ENCODE peak calls at places on chromosomes 13 and 19, in nine cellular contexts. One of them, this sample, is unnamed.
A peak's percentile ranks its signal among the peaks of the same experiment; 100 is the strongest.

GRCh38 chr19:41808663-41809566 is 12.5 kb downstream of the CEACAM3 start:
- DNase-seq in Caco-2: no peak
- DNase-seq in heart right ventricle: peak; percentile 11
- DNase-seq in SK-N-SH: no peak
- DNase-seq in epithelial cell of esophagus: no peak
- DNase-seq in ovary: no peak
- DNase-seq in suprapubic skin: peak; percentile 47
- DNase-seq in astrocyte of the spinal cord: no peak
- DNase-seq in astrocyte: no peak
- DNase-seq in this sample: no peak

GRCh38 chr13:75763511-75763910 is 127.4 kb downstream of the LMO7 start:
- DNase-seq in ovary: no peak
- DNase-seq in suprapubic skin: no peak
- DNase-seq in Caco-2: no peak
- DNase-seq in SK-N-SH: no peak
- DNase-seq in epithelial cell of esophagus: peak; percentile 35
- DNase-seq in astrocyte of the spinal cord: no peak
- DNase-seq in heart right ventricle: no peak
- DNase-seq in astrocyte: no peak
- DNase-seq in this sample: no peak

GRCh38 chr19:16382775-16383543 is 58.3 kb downstream of the KLF2 start:
- DNase-seq in ovary: peak; percentile 88
- DNase-seq in suprapubic skin: peak; percentile 93
- DNase-seq in epithelial cell of esophagus: peak; percentile 76
- DNase-seq in Caco-2: peak; percentile 75
- DNase-seq in astrocyte: peak; percentile 57
- DNase-seq in heart right ventricle: peak; percentile 94
- DNase-seq in SK-N-SH: peak; percentile 78
- DNase-seq in astrocyte of the spinal cord: peak; percentile 86
- DNase-seq in this sample: peak; percentile 83

GRCh38 chr19:44809856-44810554 is 1.1 kb downstream of the BCAM start:
- DNase-seq in epithelial cell of esophagus: peak; percentile 33
- DNase-seq in ovary: no peak
- DNase-seq in astrocyte: no peak
- DNase-seq in SK-N-SH: no peak
- DNase-seq in Caco-2: no peak
- DNase-seq in suprapubic skin: no peak
- DNase-seq in heart right ventricle: no peak
- DNase-seq in astrocyte of the spinal cord: no peak
- DNase-seq in this sample: no peak

GRCh38 chr19:43798546-43799409 is 3.5 kb downstream of the LYPD5 start:
- DNase-seq in astrocyte: no peak
- DNase-seq in SK-N-SH: peak; percentile 65
- DNase-seq in ovary: no peak
- DNase-seq in Caco-2: peak; percentile 74
- DNase-seq in epithelial cell of esophagus: peak; percentile 90
- DNase-seq in suprapubic skin: no peak
- DNase-seq in astrocyte of the spinal cord: no peak
- DNase-seq in heart right ventricle: no peak
- DNase-seq in this sample: peak; percentile 92

GRCh38 chr13:27997904-27998522 is 9.5 kb upstream of the URAD start:
- DNase-seq in SK-N-SH: no peak
- DNase-seq in heart right ventricle: peak; percentile 67
- DNase-seq in Caco-2: peak; percentile 80
- DNase-seq in epithelial cell of esophagus: peak; percentile 56
- DNase-seq in astrocyte of the spinal cord: peak; percentile 29
- DNase-seq in astrocyte: no peak
- DNase-seq in suprapubic skin: no peak
- DNase-seq in ovary: no peak
- DNase-seq in this sample: peak; percentile 60

GRCh38 chr13:33730147-33730546 is 87.8 kb upstream of the RFC3 start:
- DNase-seq in Caco-2: no peak
- DNase-seq in SK-N-SH: no peak
- DNase-seq in epithelial cell of esophagus: no peak
- DNase-seq in ovary: no peak
- DNase-seq in heart right ventricle: no peak
- DNase-seq in suprapubic skin: no peak
- DNase-seq in astrocyte: no peak
- DNase-seq in astrocyte of the spinal cord: no peak
- DNase-seq in this sample: no peak

GRCh38 chr13:107716741-107717140 is 498.6 kb downstream of the LIG4 start:
- DNase-seq in astrocyte of the spinal cord: no peak
- DNase-seq in SK-N-SH: no peak
- DNase-seq in suprapubic skin: no peak
- DNase-seq in ovary: no peak
- DNase-seq in astrocyte: no peak
- DNase-seq in epithelial cell of esophagus: no peak
- DNase-seq in heart right ventricle: no peak
- DNase-seq in Caco-2: no peak
- DNase-seq in this sample: no peak

GRCh38 chr19:35211545-35212230 is 16.9 kb downstream of the FAM187B start:
- DNase-seq in epithelial cell of esophagus: no peak
- DNase-seq in ovary: no peak
- DNase-seq in suprapubic skin: peak; percentile 78
- DNase-seq in Caco-2: no peak
- DNase-seq in astrocyte: no peak
- DNase-seq in astrocyte of the spinal cord: no peak
- DNase-seq in heart right ventricle: peak; percentile 50
- DNase-seq in SK-N-SH: no peak
- DNase-seq in this sample: peak; percentile 77

GRCh38 chr13:25971499-25972145 is 80.2 kb downstream of the SHISA2 start:
- DNase-seq in heart right ventricle: no peak
- DNase-seq in suprapubic skin: no peak
- DNase-seq in astrocyte of the spinal cord: no peak
- DNase-seq in Caco-2: peak; percentile 13
- DNase-seq in epithelial cell of esophagus: no peak
- DNase-seq in astrocyte: no peak
- DNase-seq in ovary: no peak
- DNase-seq in SK-N-SH: no peak
- DNase-seq in this sample: peak; percentile 63

GRCh38 chr19:47419789-47420188 is 462 bp upstream of the MEIS3 start:
- DNase-seq in suprapubic skin: no peak
- DNase-seq in ovary: no peak
- DNase-seq in epithelial cell of esophagus: no peak
- DNase-seq in Caco-2: no peak
- DNase-seq in SK-N-SH: no peak
- DNase-seq in heart right ventricle: no peak
- DNase-seq in astrocyte: no peak
- DNase-seq in astrocyte of the spinal cord: no peak
- DNase-seq in this sample: no peak

GRCh38 chr19:15727724-15728123 is at the start of gene OR10H2:
- DNase-seq in astrocyte: no peak
- DNase-seq in heart right ventricle: no peak
- DNase-seq in ovary: no peak
- DNase-seq in astrocyte of the spinal cord: no peak
- DNase-seq in SK-N-SH: no peak
- DNase-seq in suprapubic skin: no peak
- DNase-seq in Caco-2: no peak
- DNase-seq in epithelial cell of esophagus: no peak
- DNase-seq in this sample: no peak

DNA sequence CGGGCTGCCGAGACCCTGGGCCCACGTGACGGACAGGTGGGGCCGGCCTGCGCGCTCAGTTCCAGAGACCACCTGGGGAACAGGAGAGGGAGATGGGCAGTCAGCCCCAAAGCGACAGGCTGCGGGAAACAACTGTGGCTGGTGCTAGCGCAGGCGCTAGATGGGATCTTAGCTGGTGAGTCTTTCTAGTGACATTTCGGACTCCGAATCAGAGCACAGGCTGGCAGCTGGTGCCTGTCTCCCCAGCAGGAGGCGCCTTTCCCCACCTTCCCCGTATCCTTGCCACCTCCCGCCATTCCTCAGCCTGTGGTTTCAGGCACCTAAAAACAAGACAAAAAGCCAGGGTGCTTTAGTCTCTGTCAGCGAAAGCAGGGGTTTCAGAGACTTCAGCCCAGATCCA is 19.4 kb upstream of the RANBP3 start:
- DNase-seq in ovary: no peak
- DNase-seq in heart right ventricle: no peak
- DNase-seq in Caco-2: no peak
- DNase-seq in suprapubic skin: no peak
- DNase-seq in astrocyte: no peak
- DNase-seq in astrocyte of the spinal cord: no peak
- DNase-seq in epithelial cell of esophagus: no peak
- DNase-seq in SK-N-SH: no peak
- DNase-seq in this sample: no peak
- TF ChIP-seq CTCF in ovary: no peak
- TF ChIP-seq CTCF in heart right ventricle: no peak
- TF ChIP-seq CTCF in Caco-2: no peak
- TF ChIP-seq CTCF in suprapubic skin: no peak
- TF ChIP-seq CTCF in astrocyte: peak; percentile 3
- TF ChIP-seq CTCF in astrocyte of the spinal cord: peak; percentile 36
- TF ChIP-seq CTCF in epithelial cell of esophagus: no peak
- TF ChIP-seq CTCF in SK-N-SH: peak; percentile 28
- TF ChIP-seq CTCF in this sample: no peak

DNA sequence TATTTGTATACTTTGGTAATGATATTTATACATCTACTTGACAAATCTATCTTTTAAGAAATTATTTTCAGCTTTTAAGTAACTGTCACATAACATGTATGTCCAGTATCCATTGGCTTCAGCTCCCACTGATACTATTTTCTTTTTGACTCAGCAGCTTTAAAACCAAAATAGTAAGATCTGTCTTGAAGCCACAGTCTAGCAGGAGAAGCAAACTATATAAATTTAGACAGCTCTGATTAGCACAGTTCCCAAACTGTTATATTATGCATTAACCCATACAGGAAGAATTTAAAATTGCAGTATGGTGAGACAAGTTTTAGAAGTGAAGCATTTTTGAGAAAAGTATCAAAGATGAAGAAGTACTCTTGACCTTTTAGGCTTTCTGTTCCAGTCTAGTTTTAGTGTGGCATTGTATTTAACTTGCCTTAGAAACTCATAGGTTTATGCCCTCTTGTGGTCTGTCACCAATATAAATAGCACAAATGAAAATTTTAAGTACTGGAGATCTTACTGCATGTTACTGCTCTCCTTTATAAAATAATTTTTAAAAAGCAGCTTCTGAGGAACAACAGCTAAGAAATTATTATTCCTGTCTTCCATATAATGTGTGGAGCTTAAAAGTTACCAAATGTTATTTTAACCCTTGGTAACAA is 24.7 kb downstream of the URI1 start:
- DNase-seq in epithelial cell of esophagus: peak; percentile 27
- DNase-seq in astrocyte: peak; percentile 6
- DNase-seq in ovary: no peak
- DNase-seq in heart right ventricle: no peak
- DNase-seq in suprapubic skin: no peak
- DNase-seq in Caco-2: no peak
- DNase-seq in SK-N-SH: no peak
- DNase-seq in astrocyte of the spinal cord: peak; percentile 47
- DNase-seq in this sample: no peak
- TF ChIP-seq CTCF in epithelial cell of esophagus: peak; percentile 12
- TF ChIP-seq CTCF in astrocyte: peak; percentile 7
- TF ChIP-seq CTCF in ovary: no peak
- TF ChIP-seq CTCF in heart right ventricle: no peak
- TF ChIP-seq CTCF in suprapubic skin: no peak
- TF ChIP-seq CTCF in Caco-2: peak; percentile 25
- TF ChIP-seq CTCF in SK-N-SH: peak; percentile 59
- TF ChIP-seq CTCF in astrocyte of the spinal cord: peak; percentile 32
- TF ChIP-seq CTCF in this sample: no peak

GRCh38 chr19:49188626-49189200 is 31.1 kb downstream of the TRPM4 start:
- DNase-seq in heart right ventricle: no peak
- DNase-seq in suprapubic skin: no peak
- DNase-seq in SK-N-SH: no peak
- DNase-seq in astrocyte: no peak
- DNase-seq in ovary: no peak
- DNase-seq in astrocyte of the spinal cord: no peak
- DNase-seq in Caco-2: no peak
- DNase-seq in epithelial cell of esophagus: no peak
- DNase-seq in this sample: no peak
- TF ChIP-seq CTCF in heart right ventricle: no peak
- TF ChIP-seq CTCF in suprapubic skin: no peak
- TF ChIP-seq CTCF in SK-N-SH: no peak
- TF ChIP-seq CTCF in astrocyte: no peak
- TF ChIP-seq CTCF in ovary: no peak
- TF ChIP-seq CTCF in astrocyte of the spinal cord: no peak
- TF ChIP-seq CTCF in Caco-2: no peak
- TF ChIP-seq CTCF in epithelial cell of esophagus: no peak
- TF ChIP-seq CTCF in this sample: no peak

GRCh38 chr19:3977242-3978143 is 6.6 kb upstream of the DAPK3 start:
- DNase-seq in ovary: peak; percentile 15
- DNase-seq in Caco-2: no peak
- DNase-seq in astrocyte: no peak
- DNase-seq in astrocyte of the spinal cord: no peak
- DNase-seq in epithelial cell of esophagus: no peak
- DNase-seq in suprapubic skin: peak; percentile 64
- DNase-seq in SK-N-SH: peak; percentile 44
- DNase-seq in heart right ventricle: peak; percentile 4
- DNase-seq in this sample: no peak
- TF ChIP-seq CTCF in ovary: no peak
- TF ChIP-seq CTCF in Caco-2: peak; percentile 27
- TF ChIP-seq CTCF in astrocyte: no peak
- TF ChIP-seq CTCF in astrocyte of the spinal cord: peak; percentile 29
- TF ChIP-seq CTCF in epithelial cell of esophagus: no peak
- TF ChIP-seq CTCF in suprapubic skin: no peak
- TF ChIP-seq CTCF in SK-N-SH: peak; percentile 26
- TF ChIP-seq CTCF in heart right ventricle: no peak
- TF ChIP-seq CTCF in this sample: no peak

GRCh38 chr13:48647625-48648024 is 6.1 kb upstream of the CYSLTR2 start:
- DNase-seq in astrocyte of the spinal cord: no peak
- DNase-seq in SK-N-SH: no peak
- DNase-seq in suprapubic skin: no peak
- DNase-seq in epithelial cell of esophagus: no peak
- DNase-seq in ovary: no peak
- DNase-seq in astrocyte: no peak
- DNase-seq in heart right ventricle: no peak
- DNase-seq in Caco-2: peak; percentile 49
- DNase-seq in this sample: no peak
- TF ChIP-seq CTCF in astrocyte of the spinal cord: no peak
- TF ChIP-seq CTCF in SK-N-SH: no peak
- TF ChIP-seq CTCF in suprapubic skin: no peak
- TF ChIP-seq CTCF in epithelial cell of esophagus: peak; percentile 12
- TF ChIP-seq CTCF in ovary: no peak
- TF ChIP-seq CTCF in astrocyte: no peak
- TF ChIP-seq CTCF in heart right ventricle: no peak
- TF ChIP-seq CTCF in Caco-2: peak; percentile 43
- TF ChIP-seq CTCF in this sample: no peak

DNA sequence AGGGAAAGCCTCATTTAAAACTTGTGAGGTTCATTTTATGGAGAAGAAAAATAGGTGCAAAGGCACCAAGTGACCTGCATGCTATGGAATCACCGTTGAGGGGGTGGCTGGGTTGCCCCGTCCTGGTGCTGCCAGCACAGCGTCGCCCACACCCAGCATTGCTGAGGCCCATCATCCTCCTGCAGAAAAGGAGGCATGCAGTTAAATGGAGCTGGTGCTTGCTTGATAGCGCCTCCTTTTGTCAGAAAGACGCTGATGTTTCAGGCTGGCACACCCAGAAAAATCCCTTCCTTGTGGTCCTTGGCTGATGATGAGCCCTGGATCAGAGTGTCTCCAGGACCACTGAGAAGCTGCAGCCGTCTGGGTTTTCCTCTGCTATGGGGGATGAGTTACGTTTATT is 36.9 kb downstream of the DHRS12 start:
- DNase-seq in SK-N-SH: no peak
- DNase-seq in heart right ventricle: no peak
- DNase-seq in astrocyte: no peak
- DNase-seq in suprapubic skin: no peak
- DNase-seq in ovary: no peak
- DNase-seq in astrocyte of the spinal cord: no peak
- DNase-seq in Caco-2: no peak
- DNase-seq in epithelial cell of esophagus: no peak
- DNase-seq in this sample: no peak
- TF ChIP-seq CTCF in SK-N-SH: peak; percentile 27
- TF ChIP-seq CTCF in heart right ventricle: no peak
- TF ChIP-seq CTCF in astrocyte: no peak
- TF ChIP-seq CTCF in suprapubic skin: no peak
- TF ChIP-seq CTCF in ovary: no peak
- TF ChIP-seq CTCF in astrocyte of the spinal cord: peak; percentile 13
- TF ChIP-seq CTCF in Caco-2: no peak
- TF ChIP-seq CTCF in epithelial cell of esophagus: peak; percentile 18
- TF ChIP-seq CTCF in this sample: peak; percentile 25

GRCh38 chr19:29779921-29780320 is 31.9 kb upstream of the CCNE1 start:
- DNase-seq in SK-N-SH: no peak
- DNase-seq in astrocyte: no peak
- DNase-seq in heart right ventricle: no peak
- DNase-seq in astrocyte of the spinal cord: no peak
- DNase-seq in Caco-2: no peak
- DNase-seq in suprapubic skin: no peak
- DNase-seq in epithelial cell of esophagus: no peak
- DNase-seq in ovary: no peak
- DNase-seq in this sample: peak; percentile 10
- TF ChIP-seq CTCF in SK-N-SH: no peak
- TF ChIP-seq CTCF in astrocyte: no peak
- TF ChIP-seq CTCF in heart right ventricle: no peak
- TF ChIP-seq CTCF in astrocyte of the spinal cord: no peak
- TF ChIP-seq CTCF in Caco-2: no peak
- TF ChIP-seq CTCF in suprapubic skin: no peak
- TF ChIP-seq CTCF in epithelial cell of esophagus: no peak
- TF ChIP-seq CTCF in ovary: no peak
- TF ChIP-seq CTCF in this sample: no peak

This sample was measured in activated CD8-positive, alpha-beta T cell treated with anti-CD3 and anti-CD28 coated beads for 36 hours.